ENCODE peak calls at places on chromosomes 2 and 18, in six cellular contexts. Q, P, Y, O, R and C are unnamed samples. For H3K27me3, the result is how much of the 10 kb centered on the place peaks cover.

GRCh38 chr2:120312076-120312475 is 33.9 kb upstream of the INHBB start:
- DNase-seq in Q (no peak), P (peak), Y (no peak), O (no peak), R (no peak), C (no peak)

GRCh38 chr2:216424305-216424704 is 12.0 kb downstream of the SMARCAL1 start:
- DNase-seq in Q (no peak), P (no peak), Y (no peak), O (no peak), R (no peak), C (no peak)

GRCh38 chr18:69161383-69162028 is 239.2 kb upstream of the DOK6 start:
- DNase-seq in Q (no peak), P (no peak), Y (no peak), O (peak), R (no peak), C (no peak)

GRCh38 chr2:181275643-181276070 is 181.5 kb upstream of the ITGA4 start:
- DNase-seq in Q (no peak), P (no peak), Y (no peak), O (peak), R (peak), C (no peak)

GRCh38 chr18:69897397-69898108 is 50.1 kb downstream of the CD226 start:
- DNase-seq in Q (no peak), P (no peak), Y (no peak), O (no peak), R (no peak), C (no peak)

GRCh38 chr2:177584293-177584692 is 191.7 kb downstream of the AGPS start:
- DNase-seq in Q (no peak), P (no peak), Y (no peak), O (no peak), R (no peak), C (no peak)

GRCh38 chr18:80238651-80239260 is 8.6 kb downstream of the PARD6G start:
- DNase-seq in Q (no peak), P (no peak), Y (no peak), O (no peak), R (no peak), C (no peak)

GRCh38 chr18:79379931-79380815 is 15.6 kb upstream of the NFATC1 start:
- DNase-seq in Q (no peak), P (peak), Y (no peak), O (no peak), R (no peak), C (no peak)

GRCh38 chr2:160209457-160209856 is 9.4 kb upstream of the ITGB6 start:
- DNase-seq in Q (no peak), P (no peak), Y (no peak), O (no peak), R (no peak), C (no peak)

GRCh38 chr2:45987856-45988255 is 309.4 kb upstream of the EPAS1 start:
- DNase-seq in Q (no peak), P (no peak), Y (no peak), O (no peak), R (no peak), C (no peak)

GRCh38 chr2:133658020-133658903 is 90.0 kb upstream of the NCKAP5 start:
- DNase-seq in Q (no peak), P (no peak), Y (no peak), O (peak), R (no peak), C (peak)

GRCh38 chr2:168116448-168116847 is 130.9 kb downstream of the STK39 start:
- DNase-seq in Q (no peak), P (no peak), Y (no peak), O (peak), R (no peak), C (peak)

GRCh38 chr2:64988420-64989125 is 626 bp upstream of the SLC1A4 start:
- DNase-seq in Q (no peak), P (peak), Y (peak), O (peak), R (peak), C (peak)
- H3K27me3 ChIP-seq in Q (under half), P (under half), Y (under half), O (half or more), R (under half), C (under half)

GRCh38 chr2:66574701-66575624 is 140.0 kb downstream of the MEIS1 start:
- DNase-seq in Q (no peak), P (no peak), Y (peak), O (peak), R (peak), C (peak)
- TF ChIP-seq CTCF in Q (peak), P (peak), Y (no peak), O (peak), R (no peak), C (peak)

GRCh38 chr2:44952806-44953685 is 11.5 kb downstream of the SIX3 start:
- DNase-seq in Q (no peak), P (no peak), Y (no peak), O (peak), R (no peak), C (no peak)
- H3K27me3 ChIP-seq in Q (under half), P (half or more), Y (under half), O (half or more), R (half or more), C (under half)

DNA sequence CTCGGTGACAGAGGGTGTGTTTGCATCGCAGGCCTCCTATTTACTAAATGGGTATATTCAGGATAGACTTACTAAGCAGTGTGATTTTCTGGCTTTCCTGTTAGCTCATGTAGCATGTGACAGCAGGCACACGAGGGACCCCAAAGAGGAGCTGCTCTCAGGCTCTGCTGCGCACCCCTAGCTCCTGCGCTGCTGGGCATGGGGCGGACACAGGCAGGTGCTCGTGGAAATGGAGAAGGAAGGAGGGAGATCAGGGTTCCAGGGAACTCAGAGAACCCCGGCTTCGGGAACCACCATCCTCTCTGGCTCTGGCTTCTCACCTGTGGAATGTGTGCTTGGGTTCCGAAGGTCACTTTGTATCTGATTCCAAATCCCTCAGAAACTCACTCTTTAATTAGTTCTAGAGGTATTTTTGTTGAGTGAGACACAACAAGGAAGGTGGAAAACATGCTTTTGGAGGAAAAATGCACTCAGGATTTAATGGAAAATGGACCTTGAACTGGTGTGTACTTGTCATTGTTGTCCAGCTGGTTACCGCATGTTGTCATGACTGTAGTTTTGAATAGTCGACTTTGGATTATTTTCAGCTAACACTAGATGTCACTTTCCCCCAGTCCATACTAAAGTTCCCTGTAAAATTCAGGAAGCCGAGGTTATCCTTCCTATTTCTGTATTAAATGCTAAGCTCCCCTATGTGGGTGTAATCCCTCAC is 3.5 kb downstream of the SNTG2 start:
- DNase-seq in Q (peak), P (peak), Y (no peak), O (no peak), R (no peak), C (no peak)
- TF ChIP-seq CTCF in Q (peak), P (no peak), Y (peak), O (no peak), R (no peak), C (peak)